ENCODE peak calls at places on chromosome 7, in five cellular contexts. One of them, this sample, is unnamed.

GRCh38 chr7:28986723-28987122 is 28.6 kb upstream of the TRIL start:
- DNase-seq in NCI-H1105: no peak
- DNase-seq in left ventricle myocardium superior: no peak
- DNase-seq in GM12891: no peak
- DNase-seq in activated naive CD4-positive, alpha-beta T cell: no peak
- DNase-seq in this sample: no peak

GRCh38 chr7:18276380-18276779 is 219.2 kb upstream of the HDAC9 start:
- DNase-seq in activated naive CD4-positive, alpha-beta T cell: no peak
- DNase-seq in left ventricle myocardium superior: no peak
- DNase-seq in GM12891: no peak
- DNase-seq in NCI-H1105: no peak
- DNase-seq in this sample: no peak

GRCh38 chr7:83648464-83649241 is at the start of gene SEMA3E:
- DNase-seq in NCI-H1105: no peak
- DNase-seq in GM12891: no peak
- DNase-seq in activated naive CD4-positive, alpha-beta T cell: no peak
- DNase-seq in left ventricle myocardium superior: no peak
- DNase-seq in this sample: no peak

GRCh38 chr7:142898377-142899235 is 13.1 kb upstream of the TRPV6 start:
- DNase-seq in NCI-H1105: peak; percentile 77
- DNase-seq in left ventricle myocardium superior: no peak
- DNase-seq in GM12891: no peak
- DNase-seq in activated naive CD4-positive, alpha-beta T cell: no peak
- DNase-seq in this sample: no peak

GRCh38 chr7:142557971-142558582 is 191.2 kb upstream of the PRSS1 start:
- DNase-seq in GM12891: peak; percentile 18
- DNase-seq in activated naive CD4-positive, alpha-beta T cell: peak; percentile 2
- DNase-seq in NCI-H1105: no peak
- DNase-seq in left ventricle myocardium superior: no peak
- DNase-seq in this sample: peak; percentile 74

GRCh38 chr7:81944103-81944502 is 174.3 kb upstream of the HGF start:
- DNase-seq in NCI-H1105: no peak
- DNase-seq in activated naive CD4-positive, alpha-beta T cell: no peak
- DNase-seq in left ventricle myocardium superior: peak; percentile 33
- DNase-seq in GM12891: no peak
- DNase-seq in this sample: no peak

GRCh38 chr7:73822319-73823173 is 8.2 kb upstream of the CLDN4 start:
- DNase-seq in activated naive CD4-positive, alpha-beta T cell: no peak
- DNase-seq in GM12891: no peak
- DNase-seq in NCI-H1105: no peak
- DNase-seq in left ventricle myocardium superior: no peak
- DNase-seq in this sample: peak; percentile 96

GRCh38 chr7:46990761-46991160 is 591.1 kb downstream of the TNS3 start:
- DNase-seq in GM12891: no peak
- DNase-seq in left ventricle myocardium superior: no peak
- DNase-seq in NCI-H1105: no peak
- DNase-seq in activated naive CD4-positive, alpha-beta T cell: no peak
- DNase-seq in this sample: no peak

GRCh38 chr7:30471205-30471604 is 7.4 kb downstream of the NOD1 start:
- DNase-seq in left ventricle myocardium superior: no peak
- DNase-seq in activated naive CD4-positive, alpha-beta T cell: no peak
- DNase-seq in NCI-H1105: no peak
- DNase-seq in GM12891: no peak
- DNase-seq in this sample: no peak

GRCh38 chr7:87218941-87219544 is 489 bp downstream of the TMEM243 start:
- DNase-seq in NCI-H1105: no peak
- DNase-seq in left ventricle myocardium superior: peak; percentile 66
- DNase-seq in activated naive CD4-positive, alpha-beta T cell: no peak
- DNase-seq in GM12891: peak; percentile 23
- DNase-seq in this sample: peak; percentile 35

GRCh38 chr7:158075633-158076001 is 512.0 kb downstream of the PTPRN2 start:
- DNase-seq in GM12891: no peak
- DNase-seq in NCI-H1105: no peak
- DNase-seq in activated naive CD4-positive, alpha-beta T cell: no peak
- DNase-seq in left ventricle myocardium superior: no peak
- DNase-seq in this sample: no peak

GRCh38 chr7:31495653-31496052 is 18.2 kb upstream of the ITPRID1 start:
- DNase-seq in activated naive CD4-positive, alpha-beta T cell: no peak
- DNase-seq in GM12891: no peak
- DNase-seq in NCI-H1105: no peak
- DNase-seq in left ventricle myocardium superior: no peak
- DNase-seq in this sample: no peak

GRCh38 chr7:134851141-134851540 is 71.7 kb downstream of the CALD1 start:
- DNase-seq in GM12891: no peak
- DNase-seq in left ventricle myocardium superior: no peak
- DNase-seq in NCI-H1105: no peak
- DNase-seq in activated naive CD4-positive, alpha-beta T cell: no peak
- DNase-seq in this sample: no peak

GRCh38 chr7:30238721-30239441 is 45.5 kb upstream of the ZNRF2 start:
- DNase-seq in NCI-H1105: peak; percentile 78
- DNase-seq in left ventricle myocardium superior: peak; percentile 60
- DNase-seq in GM12891: no peak
- DNase-seq in activated naive CD4-positive, alpha-beta T cell: no peak
- DNase-seq in this sample: no peak

GRCh38 chr7:46791180-46791579 is 790.7 kb downstream of the TNS3 start:
- DNase-seq in left ventricle myocardium superior: no peak
- DNase-seq in NCI-H1105: no peak
- DNase-seq in activated naive CD4-positive, alpha-beta T cell: no peak
- DNase-seq in GM12891: no peak
- DNase-seq in this sample: no peak

GRCh38 chr7:46522354-46522906 is 601.4 kb upstream of the IGFBP3 start:
- DNase-seq in NCI-H1105: no peak
- DNase-seq in activated naive CD4-positive, alpha-beta T cell: no peak
- DNase-seq in left ventricle myocardium superior: no peak
- DNase-seq in GM12891: no peak
- DNase-seq in this sample: no peak

GRCh38 chr7:130152270-130153141 is 52.7 kb downstream of the TMEM209 start:
- DNase-seq in NCI-H1105: no peak
- DNase-seq in left ventricle myocardium superior: no peak
- DNase-seq in GM12891: no peak
- DNase-seq in activated naive CD4-positive, alpha-beta T cell: no peak
- DNase-seq in this sample: no peak

GRCh38 chr7:31935115-31935514 is 135.1 kb downstream of the PDE1C start:
- DNase-seq in GM12891: no peak
- DNase-seq in activated naive CD4-positive, alpha-beta T cell: no peak
- DNase-seq in left ventricle myocardium superior: no peak
- DNase-seq in NCI-H1105: no peak
- DNase-seq in this sample: no peak

GRCh38 chr7:86411804-86412203 is 231.9 kb upstream of the GRM3 start:
- DNase-seq in activated naive CD4-positive, alpha-beta T cell: no peak
- DNase-seq in NCI-H1105: no peak
- DNase-seq in left ventricle myocardium superior: no peak
- DNase-seq in GM12891: no peak
- DNase-seq in this sample: no peak

GRCh38 chr7:23220690-23221305 is 25.8 kb upstream of the GPNMB start:
- DNase-seq in left ventricle myocardium superior: no peak
- DNase-seq in activated naive CD4-positive, alpha-beta T cell: no peak
- DNase-seq in NCI-H1105: no peak
- DNase-seq in GM12891: no peak
- DNase-seq in this sample: no peak

GRCh38 chr7:4247106-4247876 is 434.8 kb upstream of the FOXK1 start:
- DNase-seq in GM12891: no peak
- DNase-seq in activated naive CD4-positive, alpha-beta T cell: no peak
- DNase-seq in left ventricle myocardium superior: no peak
- DNase-seq in NCI-H1105: no peak
- DNase-seq in this sample: no peak

GRCh38 chr7:140326116-140326928 is 72.0 kb downstream of the SLC37A3 start:
- DNase-seq in NCI-H1105: no peak
- DNase-seq in left ventricle myocardium superior: peak; percentile 64
- DNase-seq in GM12891: peak; percentile 65
- DNase-seq in activated naive CD4-positive, alpha-beta T cell: peak; percentile 19
- DNase-seq in this sample: peak; percentile 87

This sample was measured in K562.